ENCODE peak calls at places on chromosomes 2 and 18, in six cellular contexts. One of them, this sample, is unnamed.

GRCh38 chr2:55490554-55490953 is 29.0 kb upstream of the CFAP36 start:
- DNase-seq in IMR-90: peak
- DNase-seq in H9: peak
- DNase-seq in trophoblast cell: no peak
- DNase-seq in mesenchymal stem cell: peak
- DNase-seq in H1: no peak
- DNase-seq in this sample: no peak

GRCh38 chr2:15909736-15910135 is 30.6 kb upstream of the MYCN start:
- DNase-seq in IMR-90: no peak
- DNase-seq in H9: no peak
- DNase-seq in trophoblast cell: no peak
- DNase-seq in mesenchymal stem cell: no peak
- DNase-seq in H1: no peak
- DNase-seq in this sample: no peak

GRCh38 chr18:77087391-77088141 is 45.0 kb downstream of the MBP start:
- DNase-seq in IMR-90: no peak
- DNase-seq in H9: no peak
- DNase-seq in trophoblast cell: no peak
- DNase-seq in mesenchymal stem cell: peak
- DNase-seq in H1: no peak
- DNase-seq in this sample: peak

GRCh38 chr2:64017811-64018714 is 1.2 kb downstream of the VPS54 start:
- DNase-seq in IMR-90: peak
- DNase-seq in H9: no peak
- DNase-seq in trophoblast cell: no peak
- DNase-seq in mesenchymal stem cell: peak
- DNase-seq in H1: no peak
- DNase-seq in this sample: no peak

GRCh38 chr2:102037681-102038080 is 45.9 kb downstream of the IL1R2 start:
- DNase-seq in IMR-90: no peak
- DNase-seq in H9: no peak
- DNase-seq in trophoblast cell: no peak
- DNase-seq in mesenchymal stem cell: no peak
- DNase-seq in H1: no peak
- DNase-seq in this sample: no peak

GRCh38 chr2:219939647-219940046 is 312.2 kb downstream of the SLC4A3 start:
- DNase-seq in IMR-90: no peak
- DNase-seq in H9: no peak
- DNase-seq in trophoblast cell: no peak
- DNase-seq in mesenchymal stem cell: no peak
- DNase-seq in H1: no peak
- DNase-seq in this sample: no peak

GRCh38 chr18:27922780-27923179 is 254.2 kb downstream of the CDH2 start:
- DNase-seq in IMR-90: no peak
- DNase-seq in H9: no peak
- DNase-seq in trophoblast cell: no peak
- DNase-seq in mesenchymal stem cell: no peak
- DNase-seq in H1: no peak
- DNase-seq in this sample: no peak

GRCh38 chr2:219510512-219511135 is 3.7 kb upstream of the ASIC4 start:
- DNase-seq in IMR-90: no peak
- DNase-seq in H9: no peak
- DNase-seq in trophoblast cell: no peak
- DNase-seq in mesenchymal stem cell: no peak
- DNase-seq in H1: no peak
- DNase-seq in this sample: no peak

GRCh38 chr18:21115519-21116411 is 4.2 kb upstream of the ROCK1 start:
- DNase-seq in IMR-90: peak
- DNase-seq in H9: peak
- DNase-seq in trophoblast cell: no peak
- DNase-seq in mesenchymal stem cell: peak
- DNase-seq in H1: no peak
- DNase-seq in this sample: no peak

DNA sequence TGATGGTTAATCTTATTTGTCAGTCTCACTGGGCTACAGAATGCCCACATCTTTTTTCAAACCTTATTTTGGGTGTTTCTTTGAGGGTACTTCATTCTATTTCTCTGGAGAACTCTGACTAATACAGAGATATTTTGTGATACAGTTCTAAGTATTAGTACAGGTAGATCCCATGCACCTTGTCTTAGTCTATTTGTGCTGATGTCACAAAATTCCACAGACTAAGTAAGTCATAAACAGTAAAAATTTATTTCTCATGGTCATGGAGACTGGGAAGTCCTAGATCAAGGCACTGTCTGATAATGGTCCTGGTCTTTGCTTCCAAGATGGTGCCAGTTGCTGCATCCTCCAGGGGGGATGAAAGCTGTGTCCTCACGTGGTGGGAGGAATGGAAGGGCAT is 68.6 kb upstream of the EPHA4 start:
- DNase-seq in IMR-90: no peak
- DNase-seq in H9: no peak
- DNase-seq in trophoblast cell: no peak
- DNase-seq in mesenchymal stem cell: no peak
- DNase-seq in H1: no peak
- DNase-seq in this sample: no peak
- H4K91ac ChIP-seq in IMR-90: no peak
- H4K91ac ChIP-seq in H9: no peak
- H4K91ac ChIP-seq in trophoblast cell: no peak
- H4K91ac ChIP-seq in mesenchymal stem cell: no peak
- H4K91ac ChIP-seq in H1: no peak
- H4K91ac ChIP-seq in this sample: no peak

DNA sequence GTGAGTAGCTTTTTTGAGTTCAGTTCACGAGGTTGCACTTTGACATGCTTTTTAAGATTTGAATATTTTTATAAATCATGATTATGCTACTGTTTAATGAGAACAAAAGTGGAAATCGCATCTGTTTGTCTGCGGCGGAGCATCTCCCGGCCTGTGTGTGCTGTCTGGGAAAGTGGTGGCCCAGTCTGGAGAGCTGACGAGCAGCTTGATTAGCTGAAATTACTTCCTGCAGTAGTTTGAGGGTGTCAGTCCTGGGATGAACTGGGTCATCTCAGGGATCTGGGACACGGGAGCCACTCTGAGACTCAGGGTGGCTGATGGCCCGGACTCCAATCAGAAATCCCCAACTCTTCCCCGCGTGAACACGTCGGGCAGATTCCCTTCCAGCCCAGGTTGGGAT is 115.9 kb downstream of the KLHL29 start:
- DNase-seq in IMR-90: no peak
- DNase-seq in H9: no peak
- DNase-seq in trophoblast cell: no peak
- DNase-seq in mesenchymal stem cell: no peak
- DNase-seq in H1: no peak
- DNase-seq in this sample: no peak
- H4K91ac ChIP-seq in IMR-90: no peak
- H4K91ac ChIP-seq in H9: no peak
- H4K91ac ChIP-seq in trophoblast cell: no peak
- H4K91ac ChIP-seq in mesenchymal stem cell: no peak
- H4K91ac ChIP-seq in H1: no peak
- H4K91ac ChIP-seq in this sample: no peak

DNA sequence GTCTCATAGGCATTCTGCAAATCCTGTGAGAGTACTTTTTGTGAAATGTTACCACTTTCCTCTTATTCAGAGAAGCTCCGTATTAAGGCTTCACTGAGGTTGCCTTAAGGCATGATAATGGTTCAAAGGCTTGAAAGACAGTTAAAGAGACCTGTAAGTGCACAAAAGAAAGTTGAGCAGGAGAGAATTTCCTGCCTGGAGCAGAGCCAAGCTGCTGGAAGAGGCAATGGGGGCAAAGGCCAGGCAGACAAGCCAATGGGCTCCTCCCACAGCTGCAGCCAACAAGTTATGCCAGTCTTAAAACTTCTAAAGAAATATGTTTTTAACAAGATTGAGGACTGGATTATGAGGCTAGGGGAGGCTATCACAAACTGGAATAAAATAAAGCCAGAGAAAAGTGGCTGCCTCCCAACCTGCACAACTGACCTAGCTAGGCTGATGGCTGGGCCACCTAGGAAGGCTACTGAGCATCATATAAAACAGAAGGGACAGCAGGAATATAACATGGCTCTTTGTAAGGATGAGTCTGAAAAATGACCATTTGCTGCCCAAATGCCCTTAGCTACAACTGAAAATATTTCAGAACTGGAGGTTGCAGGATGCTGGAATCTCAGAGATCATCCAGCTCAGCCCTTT is 2.1 kb downstream of the IL1B start:
- DNase-seq in IMR-90: no peak
- DNase-seq in H9: no peak
- DNase-seq in trophoblast cell: no peak
- DNase-seq in mesenchymal stem cell: no peak
- DNase-seq in H1: no peak
- DNase-seq in this sample: no peak
- H4K91ac ChIP-seq in IMR-90: no peak
- H4K91ac ChIP-seq in H9: no peak
- H4K91ac ChIP-seq in trophoblast cell: no peak
- H4K91ac ChIP-seq in mesenchymal stem cell: no peak
- H4K91ac ChIP-seq in H1: no peak
- H4K91ac ChIP-seq in this sample: no peak

DNA sequence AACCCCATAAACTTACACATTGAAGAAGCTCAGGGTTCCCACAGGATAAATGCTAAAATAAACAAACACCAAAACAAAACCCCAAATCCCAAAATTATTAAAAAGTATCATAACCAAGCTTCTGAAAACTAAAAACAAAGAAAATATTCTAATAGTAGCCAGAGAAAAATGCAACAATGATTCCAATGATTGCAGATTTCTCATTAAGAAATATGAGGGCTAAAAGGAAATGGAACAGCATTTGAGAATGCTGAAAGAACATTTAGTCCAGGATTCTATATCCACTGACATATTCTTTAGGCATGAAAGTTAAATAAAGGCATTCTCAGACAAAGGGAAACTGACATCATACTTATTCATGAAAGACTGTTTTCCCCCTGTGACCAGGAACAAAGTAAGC is 212.4 kb downstream of the SLC4A10 start:
- DNase-seq in IMR-90: no peak
- DNase-seq in H9: no peak
- DNase-seq in trophoblast cell: no peak
- DNase-seq in mesenchymal stem cell: no peak
- DNase-seq in H1: no peak
- DNase-seq in this sample: no peak
- H4K91ac ChIP-seq in IMR-90: no peak
- H4K91ac ChIP-seq in H9: no peak
- H4K91ac ChIP-seq in trophoblast cell: no peak
- H4K91ac ChIP-seq in mesenchymal stem cell: no peak
- H4K91ac ChIP-seq in H1: no peak
- H4K91ac ChIP-seq in this sample: no peak

GRCh38 chr2:449246-450067 is 161.6 kb upstream of the ALKAL2 start:
- DNase-seq in IMR-90: no peak
- DNase-seq in H9: peak
- DNase-seq in trophoblast cell: no peak
- DNase-seq in mesenchymal stem cell: no peak
- DNase-seq in H1: no peak
- DNase-seq in this sample: no peak

GRCh38 chr2:443754-444153 is 155.9 kb upstream of the ALKAL2 start:
- DNase-seq in IMR-90: no peak
- DNase-seq in H9: no peak
- DNase-seq in trophoblast cell: no peak
- DNase-seq in mesenchymal stem cell: no peak
- DNase-seq in H1: no peak
- DNase-seq in this sample: no peak

GRCh38 chr2:444937-445884 is 157.3 kb upstream of the ALKAL2 start:
- DNase-seq in IMR-90: no peak
- DNase-seq in H9: no peak
- DNase-seq in trophoblast cell: no peak
- DNase-seq in mesenchymal stem cell: no peak
- DNase-seq in H1: no peak
- DNase-seq in this sample: no peak

GRCh38 chr2:445896-446295 is 158.0 kb upstream of the ALKAL2 start:
- DNase-seq in IMR-90: no peak
- DNase-seq in H9: no peak
- DNase-seq in trophoblast cell: no peak
- DNase-seq in mesenchymal stem cell: no peak
- DNase-seq in H1: no peak
- DNase-seq in this sample: no peak

GRCh38 chr2:446963-447540 is 159.2 kb upstream of the ALKAL2 start:
- DNase-seq in IMR-90: no peak
- DNase-seq in H9: no peak
- DNase-seq in trophoblast cell: no peak
- DNase-seq in mesenchymal stem cell: no peak
- DNase-seq in H1: no peak
- DNase-seq in this sample: no peak
- H4K91ac ChIP-seq in IMR-90: no peak
- H4K91ac ChIP-seq in H9: no peak
- H4K91ac ChIP-seq in trophoblast cell: no peak
- H4K91ac ChIP-seq in mesenchymal stem cell: no peak
- H4K91ac ChIP-seq in H1: no peak
- H4K91ac ChIP-seq in this sample: no peak

GRCh38 chr2:88019985-88020384 is 3.6 kb upstream of the RNU2-63P start:
- DNase-seq in IMR-90: no peak
- DNase-seq in H9: no peak
- DNase-seq in trophoblast cell: peak
- DNase-seq in mesenchymal stem cell: no peak
- DNase-seq in H1: no peak
- DNase-seq in this sample: no peak

GRCh38 chr2:88011011-88011410 is 5.3 kb downstream of the RNU2-63P start:
- DNase-seq in IMR-90: no peak
- DNase-seq in H9: no peak
- DNase-seq in trophoblast cell: no peak
- DNase-seq in mesenchymal stem cell: no peak
- DNase-seq in H1: no peak
- DNase-seq in this sample: no peak

GRCh38 chr2:88016948-88017779 is 817 bp upstream of the RNU2-63P start:
- DNase-seq in IMR-90: no peak
- DNase-seq in H9: no peak
- DNase-seq in trophoblast cell: peak
- DNase-seq in mesenchymal stem cell: no peak
- DNase-seq in H1: no peak
- DNase-seq in this sample: peak

GRCh38 chr2:88018969-88019368 is 2.6 kb upstream of the RNU2-63P start:
- DNase-seq in IMR-90: no peak
- DNase-seq in H9: no peak
- DNase-seq in trophoblast cell: no peak
- DNase-seq in mesenchymal stem cell: no peak
- DNase-seq in H1: no peak
- DNase-seq in this sample: no peak

DNA sequence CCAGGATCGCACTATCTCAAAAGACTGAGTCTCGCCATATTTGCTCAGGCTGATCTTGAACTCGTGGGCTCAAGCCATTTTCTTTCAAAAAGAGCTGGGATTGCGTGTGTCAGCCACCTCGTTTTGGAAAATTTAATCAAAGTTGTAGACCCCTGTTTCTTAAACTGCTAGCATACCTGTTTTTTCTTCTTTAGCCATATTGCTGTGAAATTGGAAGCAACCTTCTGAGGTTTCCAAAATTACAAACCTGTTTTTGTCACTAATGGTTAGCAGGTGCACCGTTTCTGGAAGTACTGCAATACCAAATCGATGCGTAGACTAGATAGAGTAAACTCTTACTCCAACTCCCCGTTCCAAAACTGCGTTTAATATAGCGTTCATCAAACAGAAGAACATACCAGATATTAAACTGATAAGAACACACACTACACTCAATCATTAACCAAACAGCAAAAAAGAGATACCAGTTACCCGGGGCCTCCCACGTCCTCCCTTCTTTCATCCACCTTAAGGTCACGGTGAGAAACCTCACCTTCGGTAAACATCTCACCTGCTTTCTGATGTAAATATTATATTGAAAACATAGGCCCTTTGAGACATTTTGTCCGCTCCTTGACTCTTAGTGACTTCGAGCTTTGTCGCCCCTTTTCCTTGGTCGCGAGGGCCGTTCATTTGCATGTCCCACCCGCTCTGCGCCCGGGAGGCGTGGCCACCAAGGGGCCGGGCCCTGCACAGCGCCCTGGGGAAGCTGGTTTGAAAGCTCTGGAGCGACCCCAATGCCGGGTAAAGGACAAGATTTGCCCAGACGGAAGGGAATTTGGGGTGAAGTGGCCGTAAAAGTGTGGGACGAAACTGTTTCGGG is at the start of gene RNU2-63P:
- DNase-seq in IMR-90: peak
- DNase-seq in H9: peak
- DNase-seq in trophoblast cell: peak
- DNase-seq in mesenchymal stem cell: peak
- DNase-seq in H1: peak
- DNase-seq in this sample: peak
- H4K91ac ChIP-seq in IMR-90: peak
- H4K91ac ChIP-seq in H9: no peak
- H4K91ac ChIP-seq in trophoblast cell: peak
- H4K91ac ChIP-seq in mesenchymal stem cell: peak
- H4K91ac ChIP-seq in H1: peak
- H4K91ac ChIP-seq in this sample: no peak